ENCODE peak calls at places on chromosomes 16 and 17, in ten cellular contexts. H is heart left ventricle, J is ovary, C is HCT116, E is prostate gland, A is esophagus squamous epithelium, T is endothelial cell of umbilical vein, B is uterus, M is testis, Q is A549. I is an unnamed sample.

GRCh38 chr16:72125635-72126428 is 32.2 kb downstream of the DHX38 start:
- DNase-seq in H (no peak), J (no peak), C (no peak), E (no peak), A (no peak), T (no peak), B (no peak), M (no peak), Q (no peak), I (peak)

GRCh38 chr17:2120550-2121335 is 65.8 kb downstream of the HIC1 start:
- DNase-seq in H (no peak), J (no peak), C (no peak), E (no peak), A (no peak), T (no peak), B (no peak), M (no peak), Q (no peak), I (peak)

GRCh38 chr16:46787909-46788308 is 39.8 kb upstream of the MYLK3 start:
- DNase-seq in H (no peak), J (no peak), C (no peak), E (no peak), A (no peak), T (no peak), B (no peak), M (no peak), Q (no peak), I (no peak)

GRCh38 chr16:19700319-19700781 is 17.7 kb downstream of the KNOP1 start:
- DNase-seq in H (no peak), J (peak), C (no peak), E (peak), A (no peak), T (peak), B (peak), M (peak), Q (peak), I (no peak)

GRCh38 chr16:21023509-21024202 is 123.1 kb downstream of the LYRM1 start:
- DNase-seq in H (peak), J (no peak), C (no peak), E (no peak), A (no peak), T (no peak), B (no peak), M (no peak), Q (no peak), I (no peak)

GRCh38 chr16:65480276-65480675 is 358.4 kb upstream of the CDH11 start:
- DNase-seq in H (no peak), J (no peak), C (no peak), E (no peak), A (no peak), T (no peak), B (no peak), M (no peak), Q (no peak), I (no peak)

GRCh38 chr16:48053346-48053745 is 102.4 kb downstream of the ABCC12 start:
- DNase-seq in H (no peak), J (peak), C (no peak), E (no peak), A (no peak), T (peak), B (no peak), M (peak), Q (no peak), I (no peak)

GRCh38 chr17:75753514-75754377 is 11.2 kb downstream of the GALK1 start:
- DNase-seq in H (peak), J (peak), C (no peak), E (no peak), A (no peak), T (no peak), B (peak), M (peak), Q (no peak), I (peak)

GRCh38 chr16:67537270-67537635 is 8.6 kb downstream of the RIPOR1 start:
- DNase-seq in H (peak), J (peak), C (no peak), E (peak), A (no peak), T (peak), B (peak), M (peak), Q (no peak), I (no peak)

GRCh38 chr17:8122391-8122922 is 1.4 kb downstream of the HES7 start:
- DNase-seq in H (no peak), J (no peak), C (no peak), E (no peak), A (no peak), T (peak), B (no peak), M (no peak), Q (peak), I (peak)

GRCh38 chr16:55901756-55902155 is 26.6 kb upstream of the CES5A start:
- DNase-seq in H (no peak), J (no peak), C (no peak), E (no peak), A (no peak), T (no peak), B (no peak), M (no peak), Q (no peak), I (no peak)

GRCh38 chr17:82490512-82491195 is 28.9 kb upstream of the FOXK2 start:
- DNase-seq in H (no peak), J (no peak), C (no peak), E (no peak), A (no peak), T (no peak), B (no peak), M (no peak), Q (no peak), I (no peak)
- TF ChIP-seq POLR2A in H (no peak), J (no peak), C (no peak), E (no peak), A (no peak), T (no peak), B (no peak), M (no peak), Q (no peak), I (no peak)

DNA sequence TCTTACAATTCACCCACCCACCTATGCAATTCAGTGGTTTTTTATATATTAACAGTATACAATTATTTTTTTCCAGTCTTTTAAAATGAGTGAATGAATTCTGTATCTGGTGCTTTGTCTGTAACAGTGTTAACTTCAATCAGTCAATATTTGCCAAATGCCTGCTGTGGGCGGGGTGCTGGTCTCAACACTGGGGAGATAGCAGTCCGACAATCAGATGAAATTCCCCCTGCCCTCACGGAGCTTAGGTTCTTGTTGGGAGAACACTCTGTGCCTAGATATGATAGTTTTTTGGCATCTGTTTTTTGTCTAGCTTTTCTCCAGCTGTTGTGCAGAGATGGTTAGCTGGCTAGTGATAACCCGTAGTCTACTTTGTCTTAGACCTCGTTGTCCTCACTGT is 201.1 kb downstream of the SNX29 start:
- DNase-seq in H (no peak), J (no peak), C (no peak), E (no peak), A (no peak), T (no peak), B (no peak), M (no peak), Q (no peak), I (no peak)
- H3K4me3 ChIP-seq in H (no peak), J (no peak), C (no peak), E (no peak), A (no peak), T (no peak), B (no peak), M (no peak), Q (no peak), I (no peak)

GRCh38 chr17:57463103-57463885 is 207.0 kb downstream of the MSI2 start:
- DNase-seq in H (no peak), J (no peak), C (no peak), E (no peak), A (no peak), T (no peak), B (no peak), M (no peak), Q (peak), I (peak)
- TF ChIP-seq POLR2A in H (no peak), J (no peak), C (no peak), E (no peak), A (no peak), T (no peak), B (no peak), M (no peak), Q (no peak), I (no peak)

DNA sequence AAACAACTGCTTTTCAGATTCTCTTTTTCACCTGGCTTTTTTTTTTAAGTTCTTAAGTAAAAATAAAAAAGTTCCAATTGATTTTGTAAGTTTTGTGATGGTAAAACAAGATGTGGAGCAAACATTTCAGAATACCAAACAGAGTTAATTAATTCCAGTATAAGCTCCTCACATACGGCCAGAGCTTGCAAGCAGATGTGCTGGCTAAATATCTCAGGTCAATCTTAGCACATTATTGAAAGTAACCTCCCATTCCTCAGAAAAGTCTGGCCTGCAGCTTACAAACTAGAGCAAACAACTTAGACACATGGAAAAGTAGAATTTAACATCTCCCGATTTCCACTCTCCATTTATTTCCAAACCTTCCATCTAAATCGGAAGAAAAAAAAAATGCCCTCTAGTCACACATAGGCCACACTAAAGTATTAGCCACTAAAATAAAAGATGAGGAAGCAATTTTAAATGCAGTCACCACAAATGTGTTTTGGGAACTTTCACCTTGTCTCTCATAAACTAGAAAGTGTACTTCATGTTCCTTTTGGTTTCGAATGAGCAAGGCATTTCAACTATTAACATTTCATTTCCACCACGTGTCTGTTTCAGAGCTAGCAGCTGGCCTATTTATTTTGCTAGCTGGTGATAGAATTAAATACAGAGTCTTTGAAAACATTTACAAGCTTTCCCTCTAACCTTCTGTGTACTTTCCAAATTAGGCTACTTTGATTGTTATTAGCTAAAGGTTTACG is 143.3 kb downstream of the STX8 start:
- DNase-seq in H (no peak), J (no peak), C (no peak), E (peak), A (no peak), T (no peak), B (no peak), M (no peak), Q (no peak), I (no peak)
- H3K4me3 ChIP-seq in H (no peak), J (no peak), C (no peak), E (no peak), A (no peak), T (no peak), B (no peak), M (no peak), Q (no peak), I (no peak)

GRCh38 chr16:2028620-2029220 is 2.0 kb downstream of the NHERF2 start:
- DNase-seq in H (no peak), J (no peak), C (no peak), E (no peak), A (no peak), T (no peak), B (no peak), M (no peak), Q (no peak), I (no peak)
- TF ChIP-seq POLR2A in H (no peak), J (no peak), C (no peak), E (no peak), A (no peak), T (no peak), B (no peak), M (no peak), Q (no peak), I (no peak)

DNA sequence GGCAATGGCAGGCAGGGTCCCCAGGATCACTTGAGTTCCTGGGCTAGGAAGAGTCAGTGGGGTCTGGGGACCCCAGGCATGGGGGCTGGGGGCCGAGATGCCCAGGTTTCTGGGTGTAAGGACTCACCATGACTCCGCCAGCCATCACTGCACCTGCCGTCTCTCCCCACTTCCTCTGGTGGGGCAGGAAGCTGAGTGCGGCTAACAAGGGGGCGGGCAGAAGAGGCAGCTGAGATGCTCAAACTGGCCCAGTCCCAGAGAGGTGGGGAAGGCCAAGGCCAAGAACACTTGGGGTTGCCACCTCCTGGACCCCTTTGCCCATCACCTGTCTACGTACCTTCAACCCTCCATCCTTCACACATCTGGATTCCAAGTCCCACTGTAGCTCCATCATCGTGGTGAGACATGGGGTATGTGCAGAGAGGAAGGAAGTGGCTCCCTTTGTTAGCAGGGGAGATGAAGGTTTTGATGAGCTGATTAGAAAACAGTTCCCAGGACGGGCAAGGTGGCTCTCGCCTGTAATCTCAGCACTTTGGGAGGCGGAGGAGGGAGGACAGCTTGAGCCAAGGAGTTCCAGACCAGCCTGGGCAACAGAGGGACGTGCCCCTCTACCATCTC is at the start of gene SEPTIN1:
- DNase-seq in H (peak), J (no peak), C (no peak), E (no peak), A (no peak), T (no peak), B (no peak), M (no peak), Q (no peak), I (no peak)
- H3K4me3 ChIP-seq in H (no peak), J (no peak), C (no peak), E (no peak), A (peak), T (no peak), B (no peak), M (no peak), Q (no peak), I (no peak)

I was measured in NB4.